ENCODE peak calls at places on chromosome 1, in nine cellular contexts. Q is stimulated activated CD4-positive, alpha-beta T cell treated with anti-CD3 and anti-CD28 coated beads, Interleukin-1b, Interleukin-23, amount 100 ng/mL, for 24 hours; W is upper lobe of right lung; R is EL; G is stromal cell of bone marrow; O is globus pallidus; J is thoracic aorta; T is occipital lobe; Y is GM04504. Z is an unnamed sample.

GRCh38 chr1:45348609-45348965 is 8.3 kb upstream of the MUTYH start:
- DNase-seq in Q (no peak), W (no peak), R (no peak), G (no peak), O (no peak), J (no peak), T (no peak), Y (no peak), Z (no peak)

GRCh38 chr1:17672226-17672625 is 82.9 kb upstream of the ACTL8 start:
- DNase-seq in Q (no peak), W (no peak), R (no peak), G (no peak), O (no peak), J (no peak), T (no peak), Y (no peak), Z (no peak)

GRCh38 chr1:70518106-70518505 is 107.0 kb downstream of the CTH start:
- DNase-seq in Q (no peak), W (no peak), R (no peak), G (no peak), O (no peak), J (no peak), T (no peak), Y (no peak), Z (no peak)

GRCh38 chr1:60765204-60765603 is 317.2 kb upstream of the NFIA start:
- DNase-seq in Q (no peak), W (no peak), R (peak), G (peak), O (peak), J (no peak), T (no peak), Y (no peak), Z (peak)

GRCh38 chr1:7300893-7301292 is 470.2 kb upstream of the VAMP3 start:
- DNase-seq in Q (no peak), W (no peak), R (peak), G (peak), O (no peak), J (no peak), T (no peak), Y (no peak), Z (peak)

GRCh38 chr1:8448906-8449661 is 131.2 kb downstream of the SLC45A1 start:
- DNase-seq in Q (no peak), W (no peak), R (peak), G (no peak), O (no peak), J (no peak), T (no peak), Y (peak), Z (no peak)

GRCh38 chr1:211928993-211929637 is 98.6 kb upstream of the LPGAT1 start:
- DNase-seq in Q (no peak), W (no peak), R (peak), G (peak), O (no peak), J (no peak), T (no peak), Y (no peak), Z (peak)

GRCh38 chr1:226738421-226738994 is 574 bp downstream of the ITPKB start:
- DNase-seq in Q (no peak), W (peak), R (peak), G (no peak), O (peak), J (no peak), T (peak), Y (no peak), Z (no peak)

GRCh38 chr1:218846166-218846565 is 327.5 kb upstream of the LYPLAL1 start:
- DNase-seq in Q (no peak), W (no peak), R (no peak), G (no peak), O (no peak), J (no peak), T (no peak), Y (peak), Z (no peak)

GRCh38 chr1:44592208-44593145 is 81.8 kb downstream of the TMEM53 start:
- DNase-seq in Q (no peak), W (no peak), R (no peak), G (no peak), O (peak), J (no peak), T (peak), Y (no peak), Z (no peak)